ENCODE peak calls at places on chromosomes 12 and 14, in six cellular contexts. P is ascending aorta, W is left ventricle myocardium inferior, A is astrocyte of the cerebellum, N is A549, D is thoracic aorta. X is an unnamed sample.

GRCh38 chr12:12723681-12724420 is 6.7 kb downstream of the CDKN1B start:
- DNase-seq in P (no peak), A (no peak), N (peak), D (no peak), W (peak), X (no peak)

GRCh38 chr14:71555654-71556559 is 376.3 kb upstream of the RGS6 start:
- DNase-seq in W (no peak), N (no peak), P (no peak), A (no peak), D (no peak), X (no peak)

GRCh38 chr12:120238839-120239445 is 26.6 kb downstream of the PXN start:
- DNase-seq in D (no peak), N (no peak), A (no peak), P (no peak), W (no peak), X (no peak)

GRCh38 chr14:61437383-61437782 is 116.0 kb downstream of the PRKCH start:
- DNase-seq in P (no peak), A (no peak), N (no peak), W (no peak), D (no peak), X (no peak)

GRCh38 chr14:65243766-65244442 is 141.6 kb upstream of the MAX start:
- DNase-seq in A (no peak), P (no peak), D (no peak), N (peak), W (no peak), X (no peak)

GRCh38 chr12:41521872-41522379 is 333.8 kb downstream of the PDZRN4 start:
- DNase-seq in A (peak), N (peak), W (no peak), P (no peak), D (no peak), X (no peak)

GRCh38 chr12:95440401-95440800 is 33.6 kb upstream of the METAP2 start:
- DNase-seq in A (peak), P (no peak), W (no peak), N (no peak), D (no peak), X (no peak)

GRCh38 chr14:68549057-68549421 is 243.8 kb downstream of the ZFP36L1 start:
- DNase-seq in A (no peak), D (no peak), N (peak), W (no peak), P (no peak), X (no peak)

GRCh38 chr12:57464569-57464968 is 5.0 kb downstream of the GLI1 start:
- DNase-seq in D (no peak), W (no peak), N (no peak), A (no peak), P (no peak), X (no peak)

GRCh38 chr14:60349663-60350365 is 100.8 kb downstream of the PPM1A start:
- DNase-seq in A (peak), P (no peak), N (peak), D (no peak), W (no peak), X (no peak)

GRCh38 chr12:124309231-124309630 is 14.3 kb downstream of the RFLNA start:
- DNase-seq in D (no peak), W (no peak), P (no peak), A (no peak), N (no peak), X (no peak)

GRCh38 chr12:106226884-106227640 is 20.8 kb downstream of the CKAP4 start:
- DNase-seq in D (no peak), P (no peak), N (peak), W (no peak), A (peak), X (no peak)

GRCh38 chr14:97218713-97219355 is 421.7 kb downstream of the VRK1 start:
- DNase-seq in P (no peak), W (no peak), N (peak), A (no peak), D (no peak), X (no peak)

GRCh38 chr14:85618978-85619377 is 89.0 kb downstream of the FLRT2 start:
- DNase-seq in W (no peak), P (no peak), A (no peak), D (no peak), N (no peak), X (no peak)

GRCh38 chr12:67515679-67516363 is 132.7 kb upstream of the DYRK2 start:
- DNase-seq in D (no peak), A (no peak), P (no peak), N (no peak), W (no peak), X (no peak)

GRCh38 chr12:59158066-59158465 is 237.8 kb upstream of the LRIG3 start:
- DNase-seq in A (no peak), W (no peak), N (no peak), P (no peak), D (no peak), X (no peak)

GRCh38 chr14:91931478-91932088 is 15.9 kb downstream of the FBLN5 start:
- DNase-seq in D (peak), W (no peak), N (no peak), A (no peak), P (no peak), X (no peak)

GRCh38 chr12:27005495-27005894 is 8.7 kb downstream of the TM7SF3 start:
- DNase-seq in D (no peak), A (no peak), W (no peak), P (no peak), N (no peak), X (no peak)
- TF ChIP-seq CTCF in D (no peak), A (no peak), W (no peak), P (no peak), N (no peak), X (no peak)

DNA sequence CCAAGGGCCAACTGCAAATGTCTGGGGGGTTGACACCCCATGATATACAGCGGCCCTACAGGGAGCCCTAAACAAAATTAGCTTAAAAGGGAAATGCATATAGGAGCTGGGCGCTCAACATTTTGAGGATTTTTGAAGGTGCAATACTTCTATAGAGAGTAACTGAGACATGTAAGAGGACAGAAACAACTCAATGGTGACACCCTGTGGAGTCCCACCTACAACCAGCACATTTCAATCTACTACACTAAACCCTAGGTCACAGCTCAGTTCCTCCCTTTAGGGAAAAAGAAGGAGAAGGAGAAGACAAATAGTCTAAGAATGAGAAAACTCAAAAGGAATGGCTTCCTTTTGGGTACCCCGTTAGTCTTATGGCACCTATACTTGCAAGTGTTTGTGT is 1010.5 kb upstream of the NOVA1 start:
- DNase-seq in A (no peak), W (no peak), N (no peak), D (no peak), P (no peak), X (no peak)
- TF ChIP-seq CTCF in A (no peak), W (no peak), N (no peak), D (no peak), P (no peak), X (no peak)

GRCh38 chr14:104187931-104188726 is 49.7 kb downstream of the KIF26A start:
- DNase-seq in D (no peak), W (no peak), N (no peak), A (no peak), P (no peak), X (no peak)
- TF ChIP-seq CTCF in D (no peak), W (no peak), N (no peak), A (no peak), P (no peak), X (no peak)

GRCh38 chr14:35047961-35048513 is 2.0 kb downstream of the FAM177A1 start:
- DNase-seq in W (no peak), D (no peak), N (no peak), P (no peak), A (no peak), X (no peak)

GRCh38 chr14:35045798-35046047 is 349 bp upstream of the FAM177A1 start:
- DNase-seq in N (peak), D (no peak), W (no peak), P (no peak), A (no peak), X (no peak)

GRCh38 chr14:35046048-35046750 is at the start of gene FAM177A1:
- DNase-seq in A (peak), W (peak), N (peak), P (peak), D (peak), X (peak)

GRCh38 chr14:35044939-35045797 is 904 bp upstream of the FAM177A1 start:
- DNase-seq in A (no peak), D (no peak), N (no peak), P (no peak), W (no peak), X (no peak)

DNA sequence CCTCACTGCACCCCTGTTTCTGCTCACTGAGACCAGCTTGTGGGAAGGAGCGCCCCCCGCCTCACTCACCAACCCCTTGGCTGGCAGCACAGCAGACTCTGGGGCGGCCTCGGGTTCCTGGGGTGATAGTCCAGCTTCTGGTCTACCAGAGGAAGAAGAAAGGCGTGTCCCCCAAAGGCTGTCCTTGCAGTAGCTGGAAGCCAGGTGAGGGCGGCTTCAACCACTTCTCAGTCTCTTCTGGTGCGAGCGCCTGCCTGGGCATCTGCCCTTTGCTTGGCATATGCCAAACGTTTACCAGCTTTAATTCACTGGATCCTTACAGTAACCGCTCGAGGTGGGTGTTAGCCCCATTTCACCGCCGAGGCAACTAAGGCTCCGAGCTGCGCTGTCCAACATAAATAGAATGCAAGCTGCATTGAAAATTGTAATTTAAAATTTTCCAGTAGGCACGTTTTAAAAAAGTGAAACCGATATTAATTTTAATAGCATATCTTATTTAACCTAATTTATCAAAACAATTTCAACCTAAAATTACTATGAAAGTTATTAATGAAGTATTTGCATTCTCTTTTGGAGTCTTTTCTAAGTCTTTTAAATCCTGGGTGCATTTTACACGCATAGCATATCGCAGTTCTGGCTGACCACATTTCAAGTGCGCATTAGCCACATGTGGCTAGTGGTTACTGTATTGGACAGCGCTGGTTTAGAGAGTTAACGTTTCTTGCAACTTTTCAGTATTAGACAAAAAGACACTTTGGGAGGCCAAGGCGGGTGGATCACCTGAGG is 872 bp downstream of the FAM177A1 start:
- DNase-seq in A (no peak), W (no peak), D (no peak), P (peak), N (peak), X (no peak)
- TF ChIP-seq CTCF in A (no peak), W (peak), D (no peak), P (no peak), N (no peak), X (no peak)

GRCh38 chr14:32201196-32201815 is 539 bp upstream of the RNU6-7 start:
- DNase-seq in D (peak), P (peak), A (peak), N (peak), W (peak), X (peak)
- TF ChIP-seq CTCF in D (no peak), P (no peak), A (no peak), N (no peak), W (no peak), X (no peak)

GRCh38 chr12:6313326-6313940 is 3.0 kb downstream of the PLEKHG6 start:
- DNase-seq in A (no peak), W (no peak), D (no peak), P (no peak), N (no peak), X (no peak)
- TF ChIP-seq CTCF in A (no peak), W (no peak), D (no peak), P (no peak), N (no peak), X (no peak)

GRCh38 chr12:89924191-89924590 is 215.6 kb upstream of the ATP2B1 start:
- DNase-seq in A (no peak), D (no peak), N (no peak), W (no peak), P (no peak), X (no peak)
- TF ChIP-seq CTCF in A (no peak), D (no peak), N (no peak), W (no peak), P (no peak), X (no peak)

X was measured in omental fat pad.